ENCODE peak calls at places on chromosome 19, in nine cellular contexts. B is Calu3, R is GM13976, I is fibroblast of lung, F is ascending aorta, S is retinal pigment epithelial cell, M is thoracic aorta, Q is sigmoid colon, O is psoas muscle. A is an unnamed sample.

GRCh38 chr19:7533281-7533819 is 2.2 kb upstream of the PNPLA6 start:
- DNase-seq in M (no peak), F (peak), O (peak), Q (peak), S (no peak), I (peak), B (no peak), R (no peak), A (no peak)

GRCh38 chr19:49580264-49581006 is at the start of gene NOSIP:
- DNase-seq in Q (peak), B (peak), S (peak), M (peak), O (peak), F (peak), R (peak), I (peak), A (peak)

GRCh38 chr19:45320997-45321775 is 1.5 kb downstream of the CKM start:
- DNase-seq in B (no peak), Q (no peak), R (no peak), I (no peak), O (no peak), M (no peak), S (no peak), F (no peak), A (no peak)

GRCh38 chr19:47111081-47111589 is 2.4 kb downstream of the ZC3H4 start:
- DNase-seq in R (peak), B (no peak), O (peak), Q (peak), M (no peak), I (no peak), F (no peak), S (no peak), A (peak)

GRCh38 chr19:52527954-52528326 is 472 bp downstream of the ZNF808 start:
- DNase-seq in I (peak), Q (peak), F (no peak), O (peak), R (no peak), M (no peak), B (no peak), S (no peak), A (no peak)

GRCh38 chr19:32401992-32402391 is 3.6 kb upstream of the DPY19L3 start:
- DNase-seq in B (no peak), Q (no peak), R (no peak), O (no peak), M (no peak), I (no peak), F (no peak), S (no peak), A (no peak)

GRCh38 chr19:5071579-5071978 is 102.7 kb downstream of the KDM4B start:
- DNase-seq in Q (no peak), F (no peak), R (no peak), I (no peak), O (no peak), B (no peak), M (no peak), S (no peak), A (no peak)

GRCh38 chr19:40348961-40349507 is 539 bp downstream of the PLD3 start:
- DNase-seq in B (peak), M (no peak), O (no peak), F (no peak), Q (no peak), I (peak), R (no peak), S (no peak), A (no peak)

GRCh38 chr19:48490980-48491792 is 20.4 kb downstream of the LMTK3 start:
- DNase-seq in S (no peak), I (no peak), R (peak), Q (no peak), O (peak), F (no peak), M (no peak), B (peak), A (peak)

GRCh38 chr19:54477650-54478049 is 4.6 kb upstream of the CDC42EP5 start:
- DNase-seq in S (no peak), Q (no peak), M (no peak), O (no peak), I (no peak), F (no peak), R (no peak), B (no peak), A (no peak)
- TF ChIP-seq CTCF in S (no peak), Q (no peak), M (no peak), O (no peak), I (no peak), F (no peak), R (no peak), B (peak), A (no peak)

GRCh38 chr19:3060852-3061182 is 1.5 kb downstream of the TLE5 start:
- DNase-seq in R (no peak), B (no peak), I (no peak), M (no peak), F (no peak), O (no peak), Q (no peak), S (no peak), A (no peak)

GRCh38 chr19:3059653-3060052 is 2.6 kb downstream of the TLE5 start:
- DNase-seq in F (no peak), I (no peak), M (no peak), Q (no peak), B (no peak), S (no peak), R (no peak), O (no peak), A (no peak)

GRCh38 chr19:3062165-3063105 is at the start of gene TLE5:
- DNase-seq in B (peak), R (peak), S (no peak), I (no peak), Q (peak), F (peak), M (no peak), O (peak), A (peak)

GRCh38 chr19:3064011-3064330 is 1.7 kb upstream of the TLE5 start:
- DNase-seq in O (no peak), M (no peak), R (no peak), B (no peak), S (no peak), Q (no peak), F (no peak), I (no peak), A (no peak)

GRCh38 chr19:3061214-3062161 is 807 bp downstream of the TLE5 start:
- DNase-seq in M (no peak), B (peak), R (peak), I (peak), O (peak), F (peak), Q (peak), S (no peak), A (peak)
- TF ChIP-seq CTCF in M (no peak), B (no peak), R (peak), I (peak), O (no peak), F (peak), Q (no peak), S (peak), A (peak)

GRCh38 chr19:14782978-14783545 is 4.7 kb upstream of the ADGRE2 start:
- DNase-seq in R (no peak), Q (no peak), O (no peak), I (no peak), M (no peak), F (no peak), S (no peak), B (no peak), A (no peak)

DNA sequence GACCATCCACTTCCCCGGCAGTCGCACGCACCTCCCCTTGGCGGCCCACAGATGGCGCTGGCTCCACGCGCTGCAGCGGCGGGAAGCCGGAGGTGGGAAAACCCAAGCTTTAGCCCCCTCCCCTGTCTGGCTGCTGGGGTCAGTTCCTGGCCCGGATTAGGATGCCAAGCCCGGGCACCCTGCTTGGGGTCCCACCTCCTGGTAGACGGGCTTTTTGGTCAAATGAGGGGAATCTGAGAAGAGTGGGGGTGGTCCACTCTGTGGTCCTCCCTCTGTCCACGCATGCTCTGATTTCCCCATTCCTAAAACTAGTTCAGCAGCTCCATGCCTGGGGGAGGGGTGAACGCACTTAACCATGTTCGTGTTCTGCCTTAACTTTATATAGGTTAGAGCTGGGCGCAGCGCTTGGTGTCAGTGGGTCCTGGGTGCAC is 8.1 kb upstream of the ADGRE2 start:
- DNase-seq in S (no peak), Q (no peak), B (peak), I (peak), F (no peak), R (peak), O (peak), M (no peak), A (peak)
- TF ChIP-seq CTCF in S (peak), Q (no peak), B (peak), I (no peak), F (no peak), R (peak), O (peak), M (peak), A (peak)

GRCh38 chr19:9565900-9566705 is 18.2 kb downstream of the ZNF121 start:
- DNase-seq in F (no peak), B (no peak), M (no peak), O (no peak), R (no peak), I (peak), Q (no peak), S (no peak), A (no peak)

GRCh38 chr19:9570255-9570654 is 14.0 kb downstream of the ZNF121 start:
- DNase-seq in S (no peak), R (no peak), Q (no peak), M (no peak), F (no peak), B (no peak), I (no peak), O (no peak), A (no peak)

DNA sequence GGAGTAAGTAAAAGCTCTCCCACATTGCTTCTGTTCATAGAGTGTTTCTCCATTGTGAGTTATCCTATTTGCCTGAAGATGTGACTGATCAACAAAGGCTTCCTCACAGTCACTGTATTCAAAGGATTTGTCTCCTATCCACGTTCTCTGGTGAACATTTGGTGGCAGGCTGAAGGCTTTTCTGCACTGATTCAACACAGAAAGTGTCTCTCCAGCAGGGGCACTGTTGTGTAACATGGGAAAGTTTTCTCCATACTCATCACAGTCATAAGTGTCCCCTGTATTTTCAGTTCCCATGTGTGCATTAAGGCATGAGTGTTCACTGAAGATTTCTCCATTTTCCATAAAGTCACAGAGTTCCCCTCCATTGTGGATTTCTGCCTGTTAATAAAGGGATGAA is 17.6 kb downstream of the ZNF121 start:
- DNase-seq in Q (no peak), M (no peak), I (no peak), R (no peak), F (no peak), B (no peak), S (no peak), O (no peak), A (no peak)
- TF ChIP-seq CTCF in Q (no peak), M (no peak), I (peak), R (no peak), F (no peak), B (no peak), S (no peak), O (no peak), A (peak)

GRCh38 chr19:30406220-30406944 is 34.2 kb downstream of the ZNF536 start:
- DNase-seq in B (no peak), M (no peak), Q (no peak), S (no peak), O (no peak), F (no peak), R (no peak), I (peak), A (no peak)
- TF ChIP-seq CTCF in B (no peak), M (no peak), Q (no peak), S (peak), O (peak), F (no peak), R (peak), I (no peak), A (peak)